ENCODE peak calls at places on chromosomes 13 and 19, in ten cellular contexts. J is body of pancreas, I is IMR-90, F is stomach, Z is uterus, R is esophagus squamous epithelium, A is tibial nerve, M is Peyer's patch, C is GM12892, P is HCT116. Q is an unnamed sample.

GRCh38 chr19:2041686-2042484 is 9.2 kb downstream of the MKNK2 start:
- DNase-seq in J (peak; percentile 99), I (peak; percentile 85), F (peak; percentile 99), Z (peak; percentile 99), R (peak; percentile 89), A (peak; percentile 96), M (peak; percentile 99), C (peak; percentile 99), P (peak; percentile 82), Q (no peak)

GRCh38 chr13:92967923-92968322 is 258.7 kb upstream of the GPC6 start:
- DNase-seq in J (no peak), I (peak; percentile 16), F (no peak), Z (no peak), R (no peak), A (no peak), M (no peak), C (no peak), P (no peak), Q (no peak)

GRCh38 chr13:75415720-75416119 is 66.2 kb downstream of the TBC1D4 start:
- DNase-seq in J (no peak), I (peak; percentile 89), F (no peak), Z (no peak), R (no peak), A (no peak), M (no peak), C (no peak), P (no peak), Q (no peak)

GRCh38 chr13:99421758-99422555 is 79.3 kb upstream of the TM9SF2 start:
- DNase-seq in J (no peak), I (no peak), F (peak; percentile 15), Z (no peak), R (no peak), A (no peak), M (peak; percentile 46), C (no peak), P (no peak), Q (no peak)

GRCh38 chr13:43831088-43831487 is 44.3 kb upstream of the ENOX1 start:
- DNase-seq in J (no peak), I (peak; percentile 61), F (no peak), Z (no peak), R (no peak), A (no peak), M (no peak), C (no peak), P (no peak), Q (no peak)

GRCh38 chr13:95267662-95268369 is 33.4 kb downstream of the ABCC4 start:
- DNase-seq in J (no peak), I (peak; percentile 96), F (peak; percentile 33), Z (no peak), R (no peak), A (no peak), M (peak; percentile 59), C (no peak), P (no peak), Q (no peak)

GRCh38 chr19:39997595-39998216 is 846 bp downstream of the ZNF546 start:
- DNase-seq in J (no peak), I (peak; percentile 55), F (no peak), Z (no peak), R (no peak), A (no peak), M (no peak), C (no peak), P (no peak), Q (no peak)

GRCh38 chr19:40443930-40444180 is 280 bp downstream of the SERTAD3 start:
- DNase-seq in J (no peak), I (no peak), F (no peak), Z (no peak), R (no peak), A (no peak), M (no peak), C (no peak), P (no peak), Q (no peak)

GRCh38 chr19:21269813-21270212 is 59.4 kb downstream of the ZNF708 start:
- DNase-seq in J (no peak), I (no peak), F (no peak), Z (no peak), R (no peak), A (no peak), M (no peak), C (no peak), P (no peak), Q (no peak)

GRCh38 chr13:99960663-99961440 is 10.7 kb downstream of the ZIC5 start:
- DNase-seq in J (no peak), I (no peak), F (peak; percentile 11), Z (no peak), R (no peak), A (no peak), M (no peak), C (no peak), P (no peak), Q (no peak)

DNA sequence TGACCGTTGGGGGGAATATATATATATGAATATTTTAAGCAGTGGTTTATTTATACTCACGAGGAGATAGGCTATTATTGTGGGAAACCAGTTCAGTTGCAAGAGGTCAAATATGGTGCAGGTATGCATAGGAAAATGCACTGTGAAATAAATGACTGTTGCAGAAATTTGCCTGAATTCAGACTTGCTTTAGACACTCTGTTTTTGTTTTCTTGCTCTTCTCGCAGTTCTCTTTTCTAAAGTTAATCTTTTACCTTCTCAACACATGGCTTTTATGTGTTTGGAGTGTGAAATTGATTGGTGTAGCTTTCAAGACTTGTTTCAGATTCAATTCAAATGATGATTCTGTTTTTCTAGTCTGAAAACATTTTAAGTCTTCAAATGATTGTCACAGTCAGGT is 109.7 kb downstream of the LRCH1 start:
- DNase-seq in J (no peak), I (no peak), F (no peak), Z (no peak), R (no peak), A (no peak), M (no peak), C (no peak), P (no peak), Q (no peak)
- TF ChIP-seq POLR2A in J (no peak), I (no peak), F (no peak), Z (no peak), R (no peak), A (no peak), M (no peak), C (no peak), P (no peak), Q (no peak)

GRCh38 chr19:7489609-7490044 is 792 bp upstream of the PEX11G start:
- DNase-seq in J (no peak), I (no peak), F (no peak), Z (no peak), R (no peak), A (no peak), M (peak; percentile 77), C (no peak), P (no peak), Q (no peak)

GRCh38 chr19:7483720-7484201 is 5.1 kb downstream of the PEX11G start:
- DNase-seq in J (no peak), I (no peak), F (no peak), Z (no peak), R (no peak), A (no peak), M (peak; percentile 76), C (no peak), P (no peak), Q (no peak)

GRCh38 chr19:7486923-7487322 is 1.9 kb downstream of the PEX11G start:
- DNase-seq in J (no peak), I (no peak), F (no peak), Z (no peak), R (no peak), A (no peak), M (no peak), C (no peak), P (no peak), Q (no peak)

GRCh38 chr19:7492142-7493055 is 3.6 kb upstream of the PEX11G start:
- DNase-seq in J (no peak), I (no peak), F (no peak), Z (no peak), R (no peak), A (no peak), M (no peak), C (no peak), P (no peak), Q (no peak)

GRCh38 chr19:7488736-7489353 is at the start of gene PEX11G:
- DNase-seq in J (peak; percentile 91), I (peak; percentile 81), F (peak; percentile 96), Z (peak; percentile 94), R (peak; percentile 14), A (peak; percentile 75), M (peak; percentile 96), C (peak; percentile 99), P (peak; percentile 75), Q (peak; percentile 92)
- TF ChIP-seq POLR2A in J (peak; percentile 75), I (peak; percentile 69), F (no peak), Z (peak; percentile 88), R (no peak), A (peak; percentile 64), M (peak; percentile 90), C (peak; percentile 68), P (peak; percentile 80), Q (peak; percentile 60)

DNA sequence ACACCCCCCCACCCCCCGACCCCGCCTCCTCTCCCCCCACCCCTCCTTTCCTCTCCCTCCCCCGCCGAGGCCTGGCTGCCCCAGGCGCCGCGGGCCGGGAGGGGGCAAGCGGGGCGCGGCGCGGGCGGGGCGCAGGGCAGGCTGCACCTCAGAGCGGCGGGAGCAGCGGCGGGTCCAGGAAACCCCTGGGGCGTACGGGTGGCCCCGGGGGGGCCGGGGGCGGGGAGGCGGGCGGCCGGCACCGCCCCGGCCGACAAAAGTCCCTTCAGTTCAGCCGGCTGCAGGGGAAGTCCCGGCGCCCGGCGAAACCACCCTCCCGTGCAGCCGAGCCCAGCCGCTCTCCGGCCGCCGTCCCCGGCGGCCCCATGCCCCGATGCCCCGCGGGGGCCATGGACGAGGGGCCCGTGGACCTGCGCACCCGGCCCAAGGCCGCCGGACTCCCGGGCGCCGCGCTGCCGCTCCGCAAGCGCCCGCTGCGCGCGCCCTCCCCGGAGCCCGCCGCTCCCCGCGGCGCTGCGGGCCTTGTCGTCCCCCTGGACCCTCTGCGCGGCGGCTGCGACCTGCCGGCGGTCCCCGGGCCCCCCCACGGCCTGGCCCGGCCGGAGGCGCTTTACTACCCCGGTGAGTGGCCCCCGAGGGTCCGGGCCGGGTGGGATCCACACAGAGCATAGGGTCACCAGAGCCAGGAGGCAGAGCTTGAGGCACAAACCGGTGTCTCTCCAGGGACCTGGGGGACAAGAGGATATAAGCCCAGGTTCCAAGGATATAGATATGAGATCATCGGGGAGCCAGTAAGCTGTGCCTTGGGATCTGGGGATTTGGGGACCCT is at the start of gene BCL3:
- DNase-seq in J (peak; percentile 74), I (no peak), F (peak; percentile 80), Z (peak; percentile 77), R (no peak), A (no peak), M (peak; percentile 90), C (peak; percentile 67), P (no peak), Q (no peak)
- TF ChIP-seq POLR2A in J (peak; percentile 44), I (no peak), F (no peak), Z (peak; percentile 35), R (no peak), A (no peak), M (peak; percentile 52), C (peak; percentile 59), P (no peak), Q (peak; percentile 47)

DNA sequence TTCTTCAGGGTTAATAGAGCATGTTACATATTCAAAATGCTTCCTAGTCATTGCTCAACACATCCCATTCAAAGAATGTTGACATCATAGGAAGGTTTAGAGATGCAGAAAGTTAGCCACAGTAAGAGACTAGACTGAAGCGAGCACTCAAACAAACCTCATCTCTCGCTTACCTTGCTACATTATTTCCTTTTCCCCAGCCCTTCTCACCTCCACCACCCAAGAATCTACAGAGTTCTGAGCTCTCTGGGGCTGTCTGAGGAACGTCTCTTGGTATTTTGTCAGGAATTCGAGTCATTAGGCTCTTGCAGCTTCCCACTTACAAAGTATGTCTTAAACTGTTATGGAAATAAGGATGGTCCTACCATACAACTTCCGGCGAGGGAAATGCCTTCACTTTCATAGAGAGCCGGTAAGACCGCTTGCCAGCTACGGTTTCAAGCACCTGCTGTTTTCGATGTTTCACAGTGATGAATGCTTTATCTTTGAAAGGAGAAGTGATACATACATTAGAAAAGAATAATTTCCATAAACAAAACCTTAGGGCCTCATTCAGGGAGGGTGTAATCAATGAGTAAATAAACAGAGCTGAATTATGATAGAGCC is 65.1 kb downstream of the FLT1 start:
- DNase-seq in J (no peak), I (peak; percentile 60), F (no peak), Z (no peak), R (no peak), A (no peak), M (peak; percentile 61), C (no peak), P (no peak), Q (no peak)
- TF ChIP-seq POLR2A in J (no peak), I (no peak), F (no peak), Z (no peak), R (no peak), A (no peak), M (no peak), C (peak; percentile 37), P (no peak), Q (no peak)

Q was measured in H54.